ENCODE peak calls at places on chromosome 5, in ten cellular contexts. One of them, this sample, is unnamed.

GRCh38 chr5:26868504-26868903 is 169.9 kb downstream of the CDH9 start:
- DNase-seq in astrocyte of the spinal cord: no peak
- DNase-seq in cardiac muscle cell: no peak
- DNase-seq in heart right ventricle: no peak
- DNase-seq in left ventricle myocardium inferior: no peak
- DNase-seq in hepatocyte: no peak
- DNase-seq in CD8-positive, alpha-beta T cell: no peak
- DNase-seq in tibial artery: no peak
- DNase-seq in CD4-positive, alpha-beta T cell: no peak
- DNase-seq in MM.1S: no peak
- DNase-seq in this sample: no peak

GRCh38 chr5:77390795-77391194 is 101.3 kb downstream of the WDR41 start:
- DNase-seq in heart right ventricle: no peak
- DNase-seq in CD4-positive, alpha-beta T cell: no peak
- DNase-seq in cardiac muscle cell: no peak
- DNase-seq in tibial artery: no peak
- DNase-seq in hepatocyte: no peak
- DNase-seq in MM.1S: no peak
- DNase-seq in left ventricle myocardium inferior: no peak
- DNase-seq in CD8-positive, alpha-beta T cell: no peak
- DNase-seq in astrocyte of the spinal cord: peak; percentile 59
- DNase-seq in this sample: no peak

GRCh38 chr5:146410272-146410671 is 36.9 kb upstream of the TCERG1 start:
- DNase-seq in CD4-positive, alpha-beta T cell: no peak
- DNase-seq in tibial artery: no peak
- DNase-seq in CD8-positive, alpha-beta T cell: no peak
- DNase-seq in heart right ventricle: no peak
- DNase-seq in MM.1S: no peak
- DNase-seq in cardiac muscle cell: no peak
- DNase-seq in hepatocyte: no peak
- DNase-seq in astrocyte of the spinal cord: no peak
- DNase-seq in left ventricle myocardium inferior: no peak
- DNase-seq in this sample: no peak

GRCh38 chr5:40682431-40683017 is 2.8 kb downstream of the PTGER4 start:
- DNase-seq in CD8-positive, alpha-beta T cell: no peak
- DNase-seq in left ventricle myocardium inferior: no peak
- DNase-seq in tibial artery: no peak
- DNase-seq in astrocyte of the spinal cord: peak; percentile 36
- DNase-seq in MM.1S: no peak
- DNase-seq in cardiac muscle cell: no peak
- DNase-seq in hepatocyte: no peak
- DNase-seq in CD4-positive, alpha-beta T cell: no peak
- DNase-seq in heart right ventricle: no peak
- DNase-seq in this sample: no peak

GRCh38 chr5:10145922-10146321 is 103.8 kb downstream of the ATPSCKMT start:
- DNase-seq in CD8-positive, alpha-beta T cell: no peak
- DNase-seq in hepatocyte: no peak
- DNase-seq in left ventricle myocardium inferior: no peak
- DNase-seq in tibial artery: no peak
- DNase-seq in cardiac muscle cell: no peak
- DNase-seq in MM.1S: peak; percentile 49
- DNase-seq in astrocyte of the spinal cord: peak; percentile 32
- DNase-seq in heart right ventricle: no peak
- DNase-seq in CD4-positive, alpha-beta T cell: no peak
- DNase-seq in this sample: no peak

GRCh38 chr5:15373151-15373550 is 126.8 kb upstream of the FBXL7 start:
- DNase-seq in CD8-positive, alpha-beta T cell: no peak
- DNase-seq in cardiac muscle cell: no peak
- DNase-seq in CD4-positive, alpha-beta T cell: no peak
- DNase-seq in heart right ventricle: no peak
- DNase-seq in left ventricle myocardium inferior: no peak
- DNase-seq in MM.1S: no peak
- DNase-seq in astrocyte of the spinal cord: no peak
- DNase-seq in tibial artery: no peak
- DNase-seq in hepatocyte: no peak
- DNase-seq in this sample: no peak

GRCh38 chr5:96256795-96257470 is 176.1 kb downstream of the PCSK1 start:
- DNase-seq in heart right ventricle: no peak
- DNase-seq in MM.1S: no peak
- DNase-seq in astrocyte of the spinal cord: peak; percentile 69
- DNase-seq in CD8-positive, alpha-beta T cell: no peak
- DNase-seq in hepatocyte: peak; percentile 55
- DNase-seq in CD4-positive, alpha-beta T cell: no peak
- DNase-seq in cardiac muscle cell: peak; percentile 2
- DNase-seq in left ventricle myocardium inferior: no peak
- DNase-seq in tibial artery: no peak
- DNase-seq in this sample: no peak

GRCh38 chr5:37355161-37355560 is 15.7 kb downstream of the NUP155 start:
- DNase-seq in cardiac muscle cell: no peak
- DNase-seq in tibial artery: no peak
- DNase-seq in CD8-positive, alpha-beta T cell: no peak
- DNase-seq in left ventricle myocardium inferior: no peak
- DNase-seq in astrocyte of the spinal cord: no peak
- DNase-seq in heart right ventricle: no peak
- DNase-seq in MM.1S: no peak
- DNase-seq in hepatocyte: no peak
- DNase-seq in CD4-positive, alpha-beta T cell: no peak
- DNase-seq in this sample: no peak

GRCh38 chr5:138354926-138355378 is 2.5 kb downstream of the KDM3B start:
- DNase-seq in hepatocyte: peak; percentile 34
- DNase-seq in left ventricle myocardium inferior: no peak
- DNase-seq in astrocyte of the spinal cord: peak; percentile 77
- DNase-seq in tibial artery: no peak
- DNase-seq in CD8-positive, alpha-beta T cell: no peak
- DNase-seq in heart right ventricle: no peak
- DNase-seq in MM.1S: peak; percentile 74
- DNase-seq in cardiac muscle cell: peak; percentile 71
- DNase-seq in CD4-positive, alpha-beta T cell: peak; percentile 26
- DNase-seq in this sample: no peak

GRCh38 chr5:120240716-120241115 is 223.4 kb upstream of the PRR16 start:
- DNase-seq in MM.1S: no peak
- DNase-seq in CD4-positive, alpha-beta T cell: no peak
- DNase-seq in heart right ventricle: no peak
- DNase-seq in astrocyte of the spinal cord: peak; percentile 29
- DNase-seq in CD8-positive, alpha-beta T cell: no peak
- DNase-seq in hepatocyte: no peak
- DNase-seq in cardiac muscle cell: no peak
- DNase-seq in left ventricle myocardium inferior: no peak
- DNase-seq in tibial artery: no peak
- DNase-seq in this sample: no peak

DNA sequence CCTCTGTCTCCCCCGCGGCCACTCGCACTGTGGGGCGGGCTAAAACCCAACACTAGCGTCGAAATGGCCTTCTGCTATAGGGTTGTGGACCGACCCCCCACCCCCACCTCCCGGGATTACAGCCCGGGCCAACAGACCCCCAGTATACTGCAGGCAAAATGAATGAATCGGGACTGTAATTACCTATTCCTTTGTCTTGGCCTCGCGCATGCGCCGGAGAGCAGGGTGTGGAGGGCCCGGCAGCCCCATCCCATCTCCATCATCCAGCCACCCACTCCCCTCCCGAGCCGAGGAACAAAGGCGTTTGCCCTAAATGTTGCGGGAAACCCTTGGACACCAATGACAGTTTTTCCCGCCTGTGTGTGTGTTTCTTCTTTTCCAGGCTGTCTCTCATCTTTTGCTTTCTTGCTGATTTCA is 1.6 kb downstream of the BASP1 start:
- DNase-seq in cardiac muscle cell: peak; percentile 47
- DNase-seq in astrocyte of the spinal cord: peak; percentile 50
- DNase-seq in left ventricle myocardium inferior: no peak
- DNase-seq in tibial artery: no peak
- DNase-seq in CD4-positive, alpha-beta T cell: no peak
- DNase-seq in MM.1S: no peak
- DNase-seq in CD8-positive, alpha-beta T cell: no peak
- DNase-seq in heart right ventricle: no peak
- DNase-seq in hepatocyte: peak; percentile 69
- DNase-seq in this sample: peak; percentile 51
- TF ChIP-seq CTCF in cardiac muscle cell: no peak
- TF ChIP-seq CTCF in astrocyte of the spinal cord: no peak
- TF ChIP-seq CTCF in left ventricle myocardium inferior: no peak
- TF ChIP-seq CTCF in tibial artery: no peak
- TF ChIP-seq CTCF in CD4-positive, alpha-beta T cell: no peak
- TF ChIP-seq CTCF in MM.1S: no peak
- TF ChIP-seq CTCF in CD8-positive, alpha-beta T cell: no peak
- TF ChIP-seq CTCF in heart right ventricle: no peak
- TF ChIP-seq CTCF in hepatocyte: no peak
- TF ChIP-seq CTCF in this sample: no peak

DNA sequence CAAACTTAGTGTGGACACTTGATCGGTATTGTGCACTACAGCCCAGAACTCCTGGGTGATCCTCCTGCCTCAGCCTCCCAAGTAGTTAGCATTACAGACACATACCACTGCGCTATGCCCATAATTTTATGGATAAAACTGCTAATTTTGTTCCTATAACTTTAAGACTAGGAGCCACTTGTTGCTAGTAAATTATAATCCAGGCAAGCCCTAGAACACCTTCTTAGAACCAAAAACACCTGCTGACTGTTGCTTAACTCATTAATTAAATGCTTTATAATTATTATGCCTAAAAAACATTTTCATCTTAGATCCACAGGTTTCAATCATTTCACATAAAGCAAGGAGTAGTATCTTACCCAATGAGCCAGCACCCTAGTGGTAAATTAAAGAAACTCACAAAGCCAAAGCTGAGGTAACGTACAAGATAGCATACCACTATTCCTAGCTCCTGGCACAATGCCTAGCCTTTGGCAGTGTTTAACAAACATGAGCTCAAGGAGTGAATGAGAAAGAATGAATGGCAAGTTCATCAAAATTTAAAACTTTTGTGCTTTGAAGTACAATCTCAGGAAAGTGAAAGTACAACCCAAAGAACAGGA is 5.4 kb downstream of the MRPS27 start:
- DNase-seq in astrocyte of the spinal cord: peak; percentile 81
- DNase-seq in heart right ventricle: no peak
- DNase-seq in cardiac muscle cell: peak; percentile 48
- DNase-seq in CD8-positive, alpha-beta T cell: no peak
- DNase-seq in hepatocyte: peak; percentile 36
- DNase-seq in tibial artery: no peak
- DNase-seq in CD4-positive, alpha-beta T cell: no peak
- DNase-seq in left ventricle myocardium inferior: no peak
- DNase-seq in MM.1S: no peak
- DNase-seq in this sample: no peak
- TF ChIP-seq CTCF in astrocyte of the spinal cord: peak; percentile 37
- TF ChIP-seq CTCF in heart right ventricle: no peak
- TF ChIP-seq CTCF in cardiac muscle cell: peak; percentile 34
- TF ChIP-seq CTCF in CD8-positive, alpha-beta T cell: no peak
- TF ChIP-seq CTCF in hepatocyte: no peak
- TF ChIP-seq CTCF in tibial artery: no peak
- TF ChIP-seq CTCF in CD4-positive, alpha-beta T cell: no peak
- TF ChIP-seq CTCF in left ventricle myocardium inferior: peak; percentile 49
- TF ChIP-seq CTCF in MM.1S: no peak
- TF ChIP-seq CTCF in this sample: peak; percentile 33

DNA sequence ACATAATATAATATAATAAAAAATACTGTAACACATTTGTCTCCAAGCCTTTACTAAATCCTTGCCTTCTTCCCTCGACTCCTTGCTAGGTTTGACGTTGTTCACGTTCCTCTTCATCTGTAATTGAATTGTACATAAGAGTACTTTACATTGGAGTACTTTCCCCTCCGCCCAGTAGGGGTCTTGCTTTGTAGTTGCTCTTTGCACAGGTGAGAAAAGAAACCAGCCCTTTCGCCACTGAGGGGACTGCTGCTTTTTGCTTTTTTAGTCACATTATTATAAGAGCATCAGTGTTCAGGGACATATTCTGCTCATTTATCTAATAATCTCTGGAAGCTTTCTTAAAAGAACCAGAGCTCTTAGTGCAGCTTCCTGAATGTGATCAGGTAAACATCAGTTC is 115.0 kb downstream of the CETN3 start:
- DNase-seq in astrocyte of the spinal cord: no peak
- DNase-seq in heart right ventricle: no peak
- DNase-seq in hepatocyte: no peak
- DNase-seq in CD4-positive, alpha-beta T cell: no peak
- DNase-seq in tibial artery: no peak
- DNase-seq in left ventricle myocardium inferior: no peak
- DNase-seq in MM.1S: no peak
- DNase-seq in cardiac muscle cell: peak; percentile 3
- DNase-seq in CD8-positive, alpha-beta T cell: no peak
- DNase-seq in this sample: no peak
- TF ChIP-seq CTCF in astrocyte of the spinal cord: no peak
- TF ChIP-seq CTCF in heart right ventricle: no peak
- TF ChIP-seq CTCF in hepatocyte: no peak
- TF ChIP-seq CTCF in CD4-positive, alpha-beta T cell: no peak
- TF ChIP-seq CTCF in tibial artery: no peak
- TF ChIP-seq CTCF in left ventricle myocardium inferior: no peak
- TF ChIP-seq CTCF in MM.1S: peak; percentile 8
- TF ChIP-seq CTCF in cardiac muscle cell: no peak
- TF ChIP-seq CTCF in CD8-positive, alpha-beta T cell: no peak
- TF ChIP-seq CTCF in this sample: peak; percentile 36

GRCh38 chr5:79201206-79201605 is 34.7 kb upstream of the JMY start:
- DNase-seq in tibial artery: no peak
- DNase-seq in heart right ventricle: no peak
- DNase-seq in CD4-positive, alpha-beta T cell: no peak
- DNase-seq in MM.1S: no peak
- DNase-seq in astrocyte of the spinal cord: no peak
- DNase-seq in hepatocyte: no peak
- DNase-seq in left ventricle myocardium inferior: no peak
- DNase-seq in CD8-positive, alpha-beta T cell: no peak
- DNase-seq in cardiac muscle cell: no peak
- DNase-seq in this sample: no peak

GRCh38 chr5:79202076-79202475 is 33.9 kb upstream of the JMY start:
- DNase-seq in MM.1S: no peak
- DNase-seq in astrocyte of the spinal cord: no peak
- DNase-seq in tibial artery: no peak
- DNase-seq in CD8-positive, alpha-beta T cell: no peak
- DNase-seq in cardiac muscle cell: no peak
- DNase-seq in left ventricle myocardium inferior: no peak
- DNase-seq in heart right ventricle: no peak
- DNase-seq in hepatocyte: peak; percentile 10
- DNase-seq in CD4-positive, alpha-beta T cell: no peak
- DNase-seq in this sample: no peak

GRCh38 chr5:79206541-79206940 is 29.4 kb upstream of the JMY start:
- DNase-seq in left ventricle myocardium inferior: no peak
- DNase-seq in tibial artery: no peak
- DNase-seq in cardiac muscle cell: no peak
- DNase-seq in CD4-positive, alpha-beta T cell: no peak
- DNase-seq in astrocyte of the spinal cord: no peak
- DNase-seq in hepatocyte: no peak
- DNase-seq in heart right ventricle: no peak
- DNase-seq in CD8-positive, alpha-beta T cell: no peak
- DNase-seq in MM.1S: no peak
- DNase-seq in this sample: no peak

GRCh38 chr5:79205965-79206364 is 30.0 kb upstream of the JMY start:
- DNase-seq in MM.1S: no peak
- DNase-seq in CD4-positive, alpha-beta T cell: no peak
- DNase-seq in tibial artery: no peak
- DNase-seq in CD8-positive, alpha-beta T cell: no peak
- DNase-seq in hepatocyte: no peak
- DNase-seq in heart right ventricle: no peak
- DNase-seq in astrocyte of the spinal cord: no peak
- DNase-seq in left ventricle myocardium inferior: no peak
- DNase-seq in cardiac muscle cell: peak; percentile 8
- DNase-seq in this sample: no peak

GRCh38 chr5:79200573-79201183 is 35.3 kb upstream of the JMY start:
- DNase-seq in CD4-positive, alpha-beta T cell: no peak
- DNase-seq in CD8-positive, alpha-beta T cell: no peak
- DNase-seq in astrocyte of the spinal cord: no peak
- DNase-seq in MM.1S: peak; percentile 30
- DNase-seq in tibial artery: no peak
- DNase-seq in left ventricle myocardium inferior: no peak
- DNase-seq in cardiac muscle cell: peak; percentile 6
- DNase-seq in heart right ventricle: no peak
- DNase-seq in hepatocyte: peak; percentile 11
- DNase-seq in this sample: no peak
- TF ChIP-seq CTCF in CD4-positive, alpha-beta T cell: peak; percentile 38
- TF ChIP-seq CTCF in CD8-positive, alpha-beta T cell: peak; percentile 16
- TF ChIP-seq CTCF in astrocyte of the spinal cord: peak; percentile 69
- TF ChIP-seq CTCF in MM.1S: peak; percentile 53
- TF ChIP-seq CTCF in tibial artery: no peak
- TF ChIP-seq CTCF in left ventricle myocardium inferior: peak; percentile 50
- TF ChIP-seq CTCF in cardiac muscle cell: peak; percentile 59
- TF ChIP-seq CTCF in heart right ventricle: peak; percentile 28
- TF ChIP-seq CTCF in hepatocyte: peak; percentile 39
- TF ChIP-seq CTCF in this sample: peak; percentile 49

This sample was measured in neural crest cell.